ENCODE peak calls at places on chromosomes 16 and 17, in four cellular contexts. R, K, W and I are unnamed samples.

GRCh38 chr16:154223-155030 is 2.0 kb downstream of the HBZ start:
- DNase-seq in R (peak; percentile 25), K (no peak), W (no peak), I (peak; percentile 87)

GRCh38 chr17:68694791-68695485 is 93.8 kb upstream of the FAM20A start:
- DNase-seq in R (no peak), K (no peak), W (no peak), I (no peak)

GRCh38 chr16:56479469-56479868 is 28.1 kb downstream of the OGFOD1 start:
- DNase-seq in R (no peak), K (no peak), W (no peak), I (no peak)

GRCh38 chr17:29549169-29549935 is 17.5 kb downstream of the ABHD15 start:
- DNase-seq in R (peak; percentile 44), K (no peak), W (no peak), I (no peak)

GRCh38 chr17:34499576-34499975 is 79.8 kb upstream of the TMEM132E start:
- DNase-seq in R (peak; percentile 27), K (no peak), W (no peak), I (no peak)

GRCh38 chr17:54781389-54781788 is 119.3 kb upstream of the TOM1L1 start:
- DNase-seq in R (no peak), K (no peak), W (no peak), I (no peak)

GRCh38 chr17:43755389-43755875 is 3.2 kb downstream of the SOST start:
- DNase-seq in R (peak; percentile 45), K (no peak), W (no peak), I (no peak)

GRCh38 chr17:12362853-12363252 is 302.8 kb upstream of the MYOCD start:
- DNase-seq in R (no peak), K (no peak), W (no peak), I (no peak)

GRCh38 chr16:79790854-79791253 is 190.3 kb upstream of the MAF start:
- DNase-seq in R (no peak), K (no peak), W (no peak), I (no peak)

GRCh38 chr17:57902800-57903759 is 52.1 kb downstream of the CUEDC1 start:
- DNase-seq in R (peak; percentile 81), K (peak; percentile 87), W (peak; percentile 84), I (peak; percentile 72)

GRCh38 chr16:5056347-5056746 is 9.4 kb downstream of the C16orf89 start:
- DNase-seq in R (no peak), K (no peak), W (no peak), I (no peak)

GRCh38 chr16:86991679-86992078 is 325.5 kb downstream of the C16orf95 start:
- DNase-seq in R (peak; percentile 88), K (no peak), W (no peak), I (no peak)

GRCh38 chr17:73186283-73186682 is 6.6 kb upstream of the COG1 start:
- DNase-seq in R (no peak), K (no peak), W (no peak), I (no peak)

GRCh38 chr17:18235743-18236256 is 10.4 kb downstream of the LLGL1 start:
- DNase-seq in R (peak; percentile 67), K (no peak), W (peak; percentile 88), I (peak; percentile 71)

GRCh38 chr17:77724876-77725615 is 233.5 kb upstream of the TNRC6C start:
- DNase-seq in R (no peak), K (no peak), W (no peak), I (peak; percentile 53)

GRCh38 chr17:59641799-59642484 is 22.2 kb downstream of the CLTC start:
- DNase-seq in R (no peak), K (no peak), W (no peak), I (no peak)

GRCh38 chr16:87971933-87972332 is 20.7 kb downstream of the BANP start:
- DNase-seq in R (no peak), K (no peak), W (no peak), I (no peak)

GRCh38 chr17:39632153-39632941 is 4.6 kb upstream of the STARD3 start:
- DNase-seq in R (no peak), K (no peak), W (no peak), I (peak; percentile 65)

GRCh38 chr17:75270218-75270965 is 639 bp downstream of the MIF4GD start:
- DNase-seq in R (peak; percentile 76), K (peak; percentile 62), W (peak; percentile 81), I (peak; percentile 79)

GRCh38 chr17:50033316-50033715 is 22.6 kb upstream of the ITGA3 start:
- DNase-seq in R (peak; percentile 77), K (no peak), W (no peak), I (no peak)

GRCh38 chr17:82705756-82706155 is 7.3 kb upstream of the RAB40B start:
- DNase-seq in R (no peak), K (no peak), W (no peak), I (no peak)

GRCh38 chr17:82713015-82713723 is 3.3 kb upstream of the FN3KRP start:
- DNase-seq in R (no peak), K (no peak), W (no peak), I (no peak)

GRCh38 chr17:82709024-82709675 is 7.4 kb upstream of the FN3KRP start:
- DNase-seq in R (no peak), K (no peak), W (no peak), I (no peak)

GRCh38 chr17:82709676-82710498 is 6.6 kb upstream of the FN3KRP start:
- DNase-seq in R (no peak), K (no peak), W (no peak), I (no peak)

GRCh38 chr17:82710499-82711232 is 5.8 kb upstream of the FN3KRP start:
- DNase-seq in R (no peak), K (no peak), W (no peak), I (no peak)
- TF ChIP-seq CTCF in R (no peak), K (no peak), W (no peak), I (no peak)

GRCh38 chr16:67860589-67861398 is 12.1 kb upstream of the EDC4 start:
- DNase-seq in R (peak; percentile 64), K (no peak), W (no peak), I (no peak)

GRCh38 chr16:67856927-67857546 is 9.5 kb upstream of the CENPT start:
- DNase-seq in R (no peak), K (no peak), W (no peak), I (no peak)

GRCh38 chr16:67855789-67856188 is 8.3 kb upstream of the CENPT start:
- DNase-seq in R (no peak), K (no peak), W (no peak), I (no peak)

GRCh38 chr16:67858448-67858993 is 11.0 kb upstream of the CENPT start:
- DNase-seq in R (no peak), K (no peak), W (no peak), I (no peak)

GRCh38 chr16:67857547-67858233 is 10.2 kb upstream of the CENPT start:
- DNase-seq in R (peak; percentile 92), K (peak; percentile 61), W (peak; percentile 80), I (no peak)
- H3K27ac ChIP-seq in R (no peak overlapping the region), K (peak overlapping the region; percentile 93), W (peak overlapping the region; percentile 26), I (peak overlapping the region; percentile 66)

DNA sequence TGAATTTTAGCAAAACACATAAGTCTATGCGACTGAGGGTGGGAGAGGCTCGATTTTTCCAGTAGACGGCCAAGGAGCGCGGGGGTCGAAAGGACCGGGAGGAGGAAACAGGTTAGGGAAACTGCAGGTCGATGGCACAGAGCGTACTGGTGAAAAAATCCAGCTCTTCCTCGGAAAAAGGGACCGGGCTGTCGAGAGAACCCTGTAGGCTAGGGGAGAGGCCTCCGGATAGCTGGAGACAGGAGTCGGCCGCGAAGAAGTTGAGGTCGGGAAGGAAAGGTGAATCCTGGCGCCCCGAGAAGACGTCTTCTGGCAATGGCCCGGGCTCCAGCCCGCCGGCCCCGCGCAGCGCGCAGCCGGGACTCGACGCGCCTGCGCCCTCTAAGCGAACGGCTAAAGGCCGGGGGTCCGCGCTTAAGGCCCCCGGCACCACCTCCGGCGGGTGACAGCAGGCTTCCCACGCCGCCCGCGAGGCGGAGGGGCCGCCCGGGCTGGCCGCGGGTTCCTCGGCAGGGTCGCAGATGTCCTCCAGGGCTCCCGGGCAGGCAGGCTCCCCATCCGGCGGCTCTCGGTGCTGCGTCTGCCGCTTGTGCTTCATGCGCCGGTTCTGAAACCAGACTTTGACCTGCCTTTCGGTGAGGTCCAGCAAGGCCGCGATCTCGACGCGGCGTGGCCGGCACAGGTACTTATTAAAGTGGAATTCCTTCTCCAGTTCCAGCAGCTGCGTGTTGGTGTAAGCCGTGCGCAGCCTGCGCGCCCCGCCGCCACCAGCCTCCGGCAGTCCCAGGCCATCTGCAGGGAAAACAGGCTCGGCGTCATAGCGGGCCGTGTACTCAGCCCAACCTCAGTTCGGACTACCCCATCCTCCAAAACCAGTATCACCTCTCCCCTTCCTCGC is 1.7 kb downstream of the HOXB2 start:
- DNase-seq in R (peak; percentile 67), K (peak; percentile 47), W (no peak), I (no peak)
- TF ChIP-seq CTCF in R (no peak), K (peak; percentile 38), W (peak; percentile 15), I (no peak)

GRCh38 chr16:23323224-23324030 is 21.3 kb downstream of the SCNN1B start:
- DNase-seq in R (no peak), K (no peak), W (no peak), I (no peak)
- H3K27ac ChIP-seq in R (no peak overlapping the region), K (no peak overlapping the region), W (no peak overlapping the region), I (no peak overlapping the region)

DNA sequence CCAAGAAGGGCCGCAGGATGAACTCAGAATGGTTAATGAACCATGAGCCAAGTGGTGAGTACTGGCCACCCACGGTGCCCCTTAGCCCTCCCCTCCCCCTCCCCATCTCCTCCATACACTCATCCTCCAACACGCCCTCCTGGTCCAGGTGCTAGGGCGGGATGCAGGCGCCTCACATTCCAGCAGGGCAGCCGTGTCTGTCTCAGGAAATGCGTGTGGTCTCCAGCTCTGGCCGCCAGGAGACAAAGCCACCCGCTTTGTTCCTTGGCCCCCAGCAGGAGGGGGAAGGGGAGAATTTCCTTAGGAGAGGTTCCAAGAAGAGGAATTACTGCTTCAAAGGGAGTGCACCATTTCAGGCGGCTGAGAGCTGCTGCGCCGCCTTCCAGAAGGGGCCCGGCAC is 29.8 kb upstream of the RMI2 start:
- DNase-seq in R (peak; percentile 68), K (no peak), W (no peak), I (no peak)
- TF ChIP-seq CTCF in R (peak; percentile 9), K (peak; percentile 7), W (no peak), I (no peak)